ENCODE peak calls at places on chromosomes 6 and 20, in six cellular contexts. One of them, this sample, is unnamed.

GRCh38 chr20:56433221-56433879 is 21.3 kb downstream of the CASS4 start:
- DNase-seq in SK-N-SH: no peak
- DNase-seq in H9: no peak
- DNase-seq in CD4-positive, CD25-positive, alpha-beta regulatory T cell: no peak
- DNase-seq in IMR-90: no peak
- DNase-seq in CD4-positive, alpha-beta memory T cell: no peak
- DNase-seq in this sample: no peak

GRCh38 chr6:114432380-114432779 is 89.6 kb upstream of the HS3ST5 start:
- DNase-seq in CD4-positive, alpha-beta memory T cell: no peak
- DNase-seq in IMR-90: no peak
- DNase-seq in H9: no peak
- DNase-seq in CD4-positive, CD25-positive, alpha-beta regulatory T cell: no peak
- DNase-seq in SK-N-SH: no peak
- DNase-seq in this sample: no peak

GRCh38 chr6:46421239-46421638 is 70.0 kb downstream of the RCAN2 start:
- DNase-seq in SK-N-SH: no peak
- DNase-seq in IMR-90: no peak
- DNase-seq in H9: no peak
- DNase-seq in CD4-positive, CD25-positive, alpha-beta regulatory T cell: no peak
- DNase-seq in CD4-positive, alpha-beta memory T cell: no peak
- DNase-seq in this sample: no peak

GRCh38 chr20:36717657-36718056 is 28.2 kb downstream of the NDRG3 start:
- DNase-seq in H9: no peak
- DNase-seq in CD4-positive, CD25-positive, alpha-beta regulatory T cell: no peak
- DNase-seq in IMR-90: no peak
- DNase-seq in CD4-positive, alpha-beta memory T cell: peak; percentile 30
- DNase-seq in SK-N-SH: no peak
- DNase-seq in this sample: no peak

GRCh38 chr20:25243416-25243979 is 4.4 kb upstream of the PYGB start:
- DNase-seq in H9: no peak
- DNase-seq in CD4-positive, alpha-beta memory T cell: no peak
- DNase-seq in SK-N-SH: no peak
- DNase-seq in IMR-90: no peak
- DNase-seq in CD4-positive, CD25-positive, alpha-beta regulatory T cell: no peak
- DNase-seq in this sample: no peak

GRCh38 chr6:127518212-127518709 is 874 bp downstream of the MTCL3 start:
- DNase-seq in CD4-positive, alpha-beta memory T cell: no peak
- DNase-seq in IMR-90: no peak
- DNase-seq in CD4-positive, CD25-positive, alpha-beta regulatory T cell: no peak
- DNase-seq in SK-N-SH: peak; percentile 39
- DNase-seq in H9: no peak
- DNase-seq in this sample: no peak

GRCh38 chr6:165159459-165159858 is 149.9 kb downstream of the C6orf118 start:
- DNase-seq in H9: no peak
- DNase-seq in IMR-90: no peak
- DNase-seq in SK-N-SH: peak; percentile 27
- DNase-seq in CD4-positive, CD25-positive, alpha-beta regulatory T cell: no peak
- DNase-seq in CD4-positive, alpha-beta memory T cell: no peak
- DNase-seq in this sample: no peak

GRCh38 chr6:82588020-82588419 is 224.4 kb downstream of the TPBG start:
- DNase-seq in IMR-90: no peak
- DNase-seq in CD4-positive, alpha-beta memory T cell: no peak
- DNase-seq in SK-N-SH: no peak
- DNase-seq in CD4-positive, CD25-positive, alpha-beta regulatory T cell: no peak
- DNase-seq in H9: no peak
- DNase-seq in this sample: no peak

GRCh38 chr6:116159782-116160524 is 34.0 kb upstream of the COL10A1 start:
- DNase-seq in IMR-90: peak; percentile 38
- DNase-seq in CD4-positive, CD25-positive, alpha-beta regulatory T cell: no peak
- DNase-seq in H9: no peak
- DNase-seq in SK-N-SH: no peak
- DNase-seq in CD4-positive, alpha-beta memory T cell: no peak
- DNase-seq in this sample: no peak

GRCh38 chr6:127216821-127217789 is 49.6 kb upstream of the RNF146 start:
- DNase-seq in IMR-90: no peak
- DNase-seq in CD4-positive, alpha-beta memory T cell: no peak
- DNase-seq in SK-N-SH: no peak
- DNase-seq in H9: no peak
- DNase-seq in CD4-positive, CD25-positive, alpha-beta regulatory T cell: no peak
- DNase-seq in this sample: no peak

GRCh38 chr20:57256205-57256604 is 10.2 kb downstream of the BMP7 start:
- DNase-seq in IMR-90: no peak
- DNase-seq in CD4-positive, alpha-beta memory T cell: no peak
- DNase-seq in CD4-positive, CD25-positive, alpha-beta regulatory T cell: no peak
- DNase-seq in H9: no peak
- DNase-seq in SK-N-SH: no peak
- DNase-seq in this sample: no peak

GRCh38 chr20:32332614-32333013 is 25.5 kb upstream of the ASXL1 start:
- DNase-seq in IMR-90: peak; percentile 76
- DNase-seq in SK-N-SH: no peak
- DNase-seq in CD4-positive, alpha-beta memory T cell: no peak
- DNase-seq in H9: no peak
- DNase-seq in CD4-positive, CD25-positive, alpha-beta regulatory T cell: no peak
- DNase-seq in this sample: no peak

GRCh38 chr6:26053929-26054658 is 33.1 kb upstream of the HFE start:
- DNase-seq in CD4-positive, CD25-positive, alpha-beta regulatory T cell: no peak
- DNase-seq in IMR-90: peak; percentile 16
- DNase-seq in H9: no peak
- DNase-seq in SK-N-SH: no peak
- DNase-seq in CD4-positive, alpha-beta memory T cell: no peak
- DNase-seq in this sample: no peak

GRCh38 chr20:40144581-40144980 is 544.5 kb downstream of the MAFB start:
- DNase-seq in IMR-90: no peak
- DNase-seq in H9: no peak
- DNase-seq in SK-N-SH: peak; percentile 29
- DNase-seq in CD4-positive, alpha-beta memory T cell: no peak
- DNase-seq in CD4-positive, CD25-positive, alpha-beta regulatory T cell: no peak
- DNase-seq in this sample: no peak

GRCh38 chr6:118722820-118723526 is 71.6 kb upstream of the CEP85L start:
- DNase-seq in CD4-positive, CD25-positive, alpha-beta regulatory T cell: no peak
- DNase-seq in SK-N-SH: no peak
- DNase-seq in CD4-positive, alpha-beta memory T cell: no peak
- DNase-seq in IMR-90: peak; percentile 26
- DNase-seq in H9: no peak
- DNase-seq in this sample: no peak

GRCh38 chr6:5997420-5998093 is 9.2 kb downstream of the NRN1 start:
- DNase-seq in CD4-positive, alpha-beta memory T cell: peak; percentile 34
- DNase-seq in IMR-90: no peak
- DNase-seq in SK-N-SH: peak; percentile 52
- DNase-seq in H9: peak; percentile 71
- DNase-seq in CD4-positive, CD25-positive, alpha-beta regulatory T cell: no peak
- DNase-seq in this sample: no peak

GRCh38 chr6:102936959-102937358 is 1543.5 kb downstream of the GRIK2 start:
- DNase-seq in IMR-90: no peak
- DNase-seq in CD4-positive, alpha-beta memory T cell: no peak
- DNase-seq in CD4-positive, CD25-positive, alpha-beta regulatory T cell: no peak
- DNase-seq in H9: no peak
- DNase-seq in SK-N-SH: no peak
- DNase-seq in this sample: no peak

GRCh38 chr6:134495203-134495892 is 177.4 kb upstream of the SGK1 start:
- DNase-seq in H9: no peak
- DNase-seq in SK-N-SH: no peak
- DNase-seq in CD4-positive, CD25-positive, alpha-beta regulatory T cell: no peak
- DNase-seq in CD4-positive, alpha-beta memory T cell: no peak
- DNase-seq in IMR-90: no peak
- DNase-seq in this sample: no peak

GRCh38 chr20:24141111-24141510 is 152.5 kb upstream of the GGTLC1 start:
- DNase-seq in SK-N-SH: no peak
- DNase-seq in IMR-90: no peak
- DNase-seq in CD4-positive, alpha-beta memory T cell: no peak
- DNase-seq in H9: no peak
- DNase-seq in CD4-positive, CD25-positive, alpha-beta regulatory T cell: no peak
- DNase-seq in this sample: no peak

GRCh38 chr6:125586074-125586473 is 163.4 kb upstream of the HEY2 start:
- DNase-seq in CD4-positive, alpha-beta memory T cell: no peak
- DNase-seq in CD4-positive, CD25-positive, alpha-beta regulatory T cell: no peak
- DNase-seq in SK-N-SH: no peak
- DNase-seq in IMR-90: peak; percentile 9
- DNase-seq in H9: no peak
- DNase-seq in this sample: no peak

GRCh38 chr6:18388252-18388651 is 1.1 kb downstream of the RNF144B start:
- DNase-seq in CD4-positive, alpha-beta memory T cell: no peak
- DNase-seq in IMR-90: no peak
- DNase-seq in SK-N-SH: no peak
- DNase-seq in H9: no peak
- DNase-seq in CD4-positive, CD25-positive, alpha-beta regulatory T cell: no peak
- DNase-seq in this sample: no peak

GRCh38 chr6:148144917-148145521 is 197.6 kb upstream of the SASH1 start:
- DNase-seq in IMR-90: peak; percentile 73
- DNase-seq in CD4-positive, CD25-positive, alpha-beta regulatory T cell: peak; percentile 3
- DNase-seq in H9: peak; percentile 66
- DNase-seq in CD4-positive, alpha-beta memory T cell: peak; percentile 24
- DNase-seq in SK-N-SH: peak; percentile 32
- DNase-seq in this sample: peak; percentile 25

GRCh38 chr20:409697-410559 is 1.8 kb downstream of the RBCK1 start:
- DNase-seq in CD4-positive, CD25-positive, alpha-beta regulatory T cell: no peak
- DNase-seq in SK-N-SH: no peak
- DNase-seq in IMR-90: no peak
- DNase-seq in H9: no peak
- DNase-seq in CD4-positive, alpha-beta memory T cell: peak; percentile 4
- DNase-seq in this sample: no peak

GRCh38 chr6:27776504-27776903 is 135.7 kb downstream of the OR2B2 start:
- DNase-seq in H9: no peak
- DNase-seq in CD4-positive, CD25-positive, alpha-beta regulatory T cell: no peak
- DNase-seq in SK-N-SH: no peak
- DNase-seq in IMR-90: no peak
- DNase-seq in CD4-positive, alpha-beta memory T cell: no peak
- DNase-seq in this sample: no peak

GRCh38 chr20:36825374-36826104 is 50.4 kb upstream of the TLDC2 start:
- DNase-seq in H9: no peak
- DNase-seq in IMR-90: no peak
- DNase-seq in CD4-positive, alpha-beta memory T cell: no peak
- DNase-seq in SK-N-SH: peak; percentile 96
- DNase-seq in CD4-positive, CD25-positive, alpha-beta regulatory T cell: no peak
- DNase-seq in this sample: no peak

GRCh38 chr20:11064946-11065345 is 391.1 kb upstream of the JAG1 start:
- DNase-seq in IMR-90: no peak
- DNase-seq in SK-N-SH: no peak
- DNase-seq in CD4-positive, CD25-positive, alpha-beta regulatory T cell: no peak
- DNase-seq in H9: no peak
- DNase-seq in CD4-positive, alpha-beta memory T cell: no peak
- DNase-seq in this sample: no peak

GRCh38 chr6:138601128-138601527 is 101.8 kb upstream of the NHSL1 start:
- DNase-seq in SK-N-SH: no peak
- DNase-seq in IMR-90: peak; percentile 48
- DNase-seq in H9: no peak
- DNase-seq in CD4-positive, alpha-beta memory T cell: no peak
- DNase-seq in CD4-positive, CD25-positive, alpha-beta regulatory T cell: no peak
- DNase-seq in this sample: no peak

DNA sequence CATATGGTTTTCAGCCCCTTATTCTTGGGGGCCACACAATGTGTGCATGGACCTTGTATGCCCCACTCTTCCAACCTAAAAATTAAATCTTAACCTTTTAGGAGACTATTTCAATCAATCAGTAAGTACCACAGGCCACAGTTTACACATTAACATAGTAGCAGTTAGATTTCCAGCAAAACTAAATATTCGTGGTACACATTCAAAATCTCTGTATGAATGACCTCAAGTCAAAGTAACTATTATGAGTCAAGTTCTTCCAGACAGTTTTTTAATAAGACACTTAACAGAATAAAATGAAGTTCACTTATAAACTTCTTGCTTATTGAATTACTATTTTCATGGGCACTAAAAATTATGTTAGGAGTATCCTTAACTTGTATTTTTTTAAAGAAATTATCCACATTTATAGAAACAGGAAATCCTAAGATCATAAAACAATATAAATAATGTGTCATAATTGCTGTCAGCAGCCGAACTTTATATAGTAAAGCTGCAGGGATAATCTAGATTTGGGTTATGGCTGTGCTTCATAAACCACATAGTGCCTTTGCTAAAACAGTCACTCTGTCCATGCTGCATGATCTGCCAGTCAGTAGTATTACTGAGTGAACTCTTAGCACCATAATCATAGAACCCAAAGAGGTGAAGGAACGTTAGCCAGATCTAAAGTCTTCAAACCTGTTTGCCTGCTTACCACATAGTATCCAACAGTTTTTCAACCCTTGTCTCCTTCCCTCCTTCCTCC is 21.7 kb downstream of the SEC63 start:
- DNase-seq in IMR-90: no peak
- DNase-seq in SK-N-SH: no peak
- DNase-seq in H9: no peak
- DNase-seq in CD4-positive, CD25-positive, alpha-beta regulatory T cell: no peak
- DNase-seq in CD4-positive, alpha-beta memory T cell: no peak
- DNase-seq in this sample: no peak
- H3K9me3 ChIP-seq in IMR-90: no peaks in the 10 kb centered on the region
- H3K9me3 ChIP-seq in SK-N-SH: no peaks in the 10 kb centered on the region
- H3K9me3 ChIP-seq in H9: peaks cover 8% of the 10 kb centered on the region
- H3K9me3 ChIP-seq in CD4-positive, CD25-positive, alpha-beta regulatory T cell: peaks cover 3% of the 10 kb centered on the region
- H3K9me3 ChIP-seq in CD4-positive, alpha-beta memory T cell: no peaks in the 10 kb centered on the region
- H3K9me3 ChIP-seq in this sample: no peaks in the 10 kb centered on the region

GRCh38 chr6:110459137-110459536 is 17.3 kb downstream of the SLC22A16 start:
- DNase-seq in H9: no peak
- DNase-seq in CD4-positive, CD25-positive, alpha-beta regulatory T cell: no peak
- DNase-seq in CD4-positive, alpha-beta memory T cell: no peak
- DNase-seq in IMR-90: no peak
- DNase-seq in SK-N-SH: no peak
- DNase-seq in this sample: no peak
- H3K9me3 ChIP-seq in H9: no peaks in the 10 kb centered on the region
- H3K9me3 ChIP-seq in CD4-positive, CD25-positive, alpha-beta regulatory T cell: peaks cover 26% of the 10 kb centered on the region
- H3K9me3 ChIP-seq in CD4-positive, alpha-beta memory T cell: no peaks in the 10 kb centered on the region
- H3K9me3 ChIP-seq in IMR-90: no peaks in the 10 kb centered on the region
- H3K9me3 ChIP-seq in SK-N-SH: no peaks in the 10 kb centered on the region
- H3K9me3 ChIP-seq in this sample: no peaks in the 10 kb centered on the region

GRCh38 chr6:15533379-15534044 is 129.3 kb downstream of the DTNBP1 start:
- DNase-seq in CD4-positive, alpha-beta memory T cell: no peak
- DNase-seq in IMR-90: peak; percentile 47
- DNase-seq in CD4-positive, CD25-positive, alpha-beta regulatory T cell: no peak
- DNase-seq in H9: peak; percentile 24
- DNase-seq in SK-N-SH: no peak
- DNase-seq in this sample: no peak

GRCh38 chr6:15530411-15530810 is 132.4 kb downstream of the DTNBP1 start:
- DNase-seq in SK-N-SH: no peak
- DNase-seq in CD4-positive, alpha-beta memory T cell: no peak
- DNase-seq in IMR-90: no peak
- DNase-seq in H9: peak; percentile 29
- DNase-seq in CD4-positive, CD25-positive, alpha-beta regulatory T cell: no peak
- DNase-seq in this sample: no peak

GRCh38 chr6:15534970-15535369 is 127.9 kb downstream of the DTNBP1 start:
- DNase-seq in IMR-90: no peak
- DNase-seq in CD4-positive, alpha-beta memory T cell: no peak
- DNase-seq in CD4-positive, CD25-positive, alpha-beta regulatory T cell: no peak
- DNase-seq in H9: no peak
- DNase-seq in SK-N-SH: no peak
- DNase-seq in this sample: no peak

GRCh38 chr6:15528870-15529269 is 134.0 kb downstream of the DTNBP1 start:
- DNase-seq in SK-N-SH: no peak
- DNase-seq in IMR-90: no peak
- DNase-seq in CD4-positive, alpha-beta memory T cell: no peak
- DNase-seq in H9: no peak
- DNase-seq in CD4-positive, CD25-positive, alpha-beta regulatory T cell: no peak
- DNase-seq in this sample: no peak

GRCh38 chr6:15531973-15532372 is 130.9 kb downstream of the DTNBP1 start:
- DNase-seq in CD4-positive, alpha-beta memory T cell: no peak
- DNase-seq in SK-N-SH: no peak
- DNase-seq in IMR-90: no peak
- DNase-seq in H9: peak; percentile 12
- DNase-seq in CD4-positive, CD25-positive, alpha-beta regulatory T cell: no peak
- DNase-seq in this sample: no peak
- H3K9me3 ChIP-seq in CD4-positive, alpha-beta memory T cell: no peaks in the 10 kb centered on the region
- H3K9me3 ChIP-seq in SK-N-SH: no peaks in the 10 kb centered on the region
- H3K9me3 ChIP-seq in IMR-90: no peaks in the 10 kb centered on the region
- H3K9me3 ChIP-seq in H9: peaks cover 4% of the 10 kb centered on the region
- H3K9me3 ChIP-seq in CD4-positive, CD25-positive, alpha-beta regulatory T cell: no peaks in the 10 kb centered on the region
- H3K9me3 ChIP-seq in this sample: no peaks in the 10 kb centered on the region

GRCh38 chr6:4849214-4849613 is 73.0 kb downstream of the CDYL start:
- DNase-seq in H9: no peak
- DNase-seq in IMR-90: peak; percentile 10
- DNase-seq in CD4-positive, CD25-positive, alpha-beta regulatory T cell: no peak
- DNase-seq in SK-N-SH: no peak
- DNase-seq in CD4-positive, alpha-beta memory T cell: no peak
- DNase-seq in this sample: no peak
- H3K9me3 ChIP-seq in H9: no peaks in the 10 kb centered on the region
- H3K9me3 ChIP-seq in IMR-90: peaks cover 7% of the 10 kb centered on the region
- H3K9me3 ChIP-seq in CD4-positive, CD25-positive, alpha-beta regulatory T cell: no peaks in the 10 kb centered on the region
- H3K9me3 ChIP-seq in SK-N-SH: peaks cover 13% of the 10 kb centered on the region
- H3K9me3 ChIP-seq in CD4-positive, alpha-beta memory T cell: no peaks in the 10 kb centered on the region
- H3K9me3 ChIP-seq in this sample: peaks cover 1% of the 10 kb centered on the region

This sample was measured in T-helper 17 cell.